ENCODE peak calls at places on chromosome 15, in four cellular contexts. G is foreskin keratinocyte, K is GM23248, M is lower lobe of right lung. F is an unnamed sample.

GRCh38 chr15:89910891-89911626 is 1.7 kb downstream of the ARPIN start:
- DNase-seq in G (no peak), K (no peak), M (no peak), F (no peak)

GRCh38 chr15:81747477-81747876 is 298.3 kb downstream of the MEX3B start:
- DNase-seq in G (no peak), K (no peak), M (no peak), F (no peak)

GRCh38 chr15:77409259-77410156 is 10.4 kb downstream of the PEAK1 start:
- DNase-seq in G (no peak), K (no peak), M (no peak), F (no peak)

GRCh38 chr15:88255496-88256171 is 905 bp downstream of the NTRK3 start:
- DNase-seq in G (peak), K (peak), M (no peak), F (peak)

GRCh38 chr15:40550381-40551037 is 14.3 kb downstream of the CCDC32 start:
- DNase-seq in G (no peak), K (no peak), M (no peak), F (no peak)

GRCh38 chr15:61623746-61624145 is 394.6 kb upstream of the RORA start:
- DNase-seq in G (no peak), K (no peak), M (no peak), F (no peak)

GRCh38 chr15:68578960-68579935 is at the start of gene CORO2B:
- DNase-seq in G (no peak), K (peak), M (no peak), F (no peak)

GRCh38 chr15:63264685-63265302 is 12.6 kb upstream of the APH1B start:
- DNase-seq in G (no peak), K (peak), M (no peak), F (no peak)

GRCh38 chr15:57534279-57534678 is 57.4 kb upstream of the MYZAP start:
- DNase-seq in G (no peak), K (no peak), M (no peak), F (no peak)

GRCh38 chr15:101039461-101039860 is 120.3 kb downstream of the LRRK1 start:
- DNase-seq in G (no peak), K (no peak), M (no peak), F (peak)

GRCh38 chr15:98381446-98381845 is 266.9 kb upstream of the IGF1R start:
- DNase-seq in G (peak), K (no peak), M (no peak), F (no peak)

GRCh38 chr15:56805466-56806146 is 72.3 kb upstream of the ZNF280D start:
- DNase-seq in G (peak), K (peak), M (no peak), F (peak)

GRCh38 chr15:39801641-39802309 is 19.1 kb upstream of the FSIP1 start:
- DNase-seq in G (no peak), K (peak), M (no peak), F (no peak)

GRCh38 chr15:58551084-58551763 is 119.4 kb downstream of the LIPC start:
- DNase-seq in G (no peak), K (no peak), M (no peak), F (no peak)

GRCh38 chr15:55741592-55742497 is 1.1 kb downstream of the PRTG start:
- DNase-seq in G (no peak), K (no peak), M (no peak), F (peak)

GRCh38 chr15:55526559-55527036 is 18.6 kb upstream of the DNAAF4 start:
- DNase-seq in G (peak), K (peak), M (no peak), F (peak)

GRCh38 chr15:23570466-23570865 is 5.0 kb downstream of the MKRN3 start:
- DNase-seq in G (no peak), K (no peak), M (no peak), F (no peak)

GRCh38 chr15:63553388-63553791 is 43.8 kb upstream of the FBXL22 start:
- DNase-seq in G (peak), K (peak), M (no peak), F (peak)

GRCh38 chr15:82393671-82394070 is 35.9 kb upstream of the GOLGA6L9 start:
- DNase-seq in G (no peak), K (peak), M (no peak), F (peak)

GRCh38 chr15:73844356-73844755 is 29.0 kb upstream of the TBC1D21 start:
- DNase-seq in G (no peak), K (peak), M (no peak), F (peak)

GRCh38 chr15:23690450-23690852 is 3.3 kb upstream of the NDN start:
- DNase-seq in G (no peak), K (peak), M (peak), F (no peak)

DNA sequence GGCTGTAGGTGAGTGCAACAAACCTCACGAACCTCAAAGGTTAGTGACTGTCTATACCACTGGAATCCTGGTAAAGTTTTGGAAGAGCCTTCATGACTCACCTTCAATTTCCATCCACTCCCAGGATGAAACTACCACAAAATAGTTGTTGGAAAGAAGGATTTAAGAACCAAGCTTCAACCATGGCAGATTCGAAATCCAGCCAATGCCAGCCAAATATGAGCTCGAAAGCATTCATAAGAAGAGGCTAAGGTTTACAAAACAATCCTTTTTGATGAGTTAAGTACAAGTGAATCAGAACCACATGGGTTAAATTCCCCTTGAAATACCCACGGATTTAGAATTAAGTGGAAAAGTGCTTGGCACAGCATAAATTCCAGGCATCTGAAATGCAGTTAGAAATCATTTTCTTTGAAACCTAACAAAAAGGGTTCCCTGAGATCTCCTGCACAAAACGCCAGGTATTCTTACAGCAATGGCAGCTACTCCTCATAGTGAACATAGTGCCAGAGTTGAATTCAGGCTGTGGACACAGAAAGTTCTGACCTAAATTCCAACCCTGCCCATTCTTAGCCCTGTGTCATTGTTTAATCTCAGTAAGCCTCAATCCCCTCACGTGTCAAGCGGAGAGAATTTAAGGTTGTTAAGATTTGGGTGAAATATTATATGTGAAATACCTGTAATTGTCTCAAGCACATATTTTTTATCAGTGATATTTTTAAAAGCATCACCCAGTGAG is 89.2 kb downstream of the FBN1 start:
- DNase-seq in G (no peak), K (peak), M (no peak), F (no peak)
- H3K27ac ChIP-seq in G (no peak), K (peak), M (no peak), F (peak)

DNA sequence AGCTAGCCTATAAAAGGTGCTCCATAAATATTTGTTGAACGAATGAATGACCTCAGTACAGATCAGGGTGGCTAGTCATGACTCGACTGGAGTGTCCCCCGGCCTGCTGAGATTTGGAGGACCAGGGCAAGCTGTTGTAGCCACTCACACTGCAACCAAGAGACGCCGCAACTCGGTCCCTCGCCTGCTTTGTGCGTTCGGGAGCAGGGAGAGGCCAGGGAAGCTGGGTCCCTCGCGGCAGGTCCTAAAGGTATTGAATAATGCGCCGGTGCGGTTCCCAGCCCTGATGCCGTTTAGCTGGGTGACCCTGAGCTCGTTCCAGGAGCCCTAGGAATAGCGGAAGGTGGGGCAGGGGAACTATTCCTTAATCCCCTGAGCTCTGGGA is 1.8 kb downstream of the IGDCC4 start:
- DNase-seq in G (no peak), K (no peak), M (no peak), F (no peak)
- H3K27ac ChIP-seq in G (no peak), K (no peak), M (no peak), F (no peak)

GRCh38 chr15:26191216-26191615 is 328.1 kb upstream of the ATP10A start:
- DNase-seq in G (no peak), K (no peak), M (no peak), F (no peak)
- H3K27ac ChIP-seq in G (no peak), K (no peak), M (no peak), F (no peak)

DNA sequence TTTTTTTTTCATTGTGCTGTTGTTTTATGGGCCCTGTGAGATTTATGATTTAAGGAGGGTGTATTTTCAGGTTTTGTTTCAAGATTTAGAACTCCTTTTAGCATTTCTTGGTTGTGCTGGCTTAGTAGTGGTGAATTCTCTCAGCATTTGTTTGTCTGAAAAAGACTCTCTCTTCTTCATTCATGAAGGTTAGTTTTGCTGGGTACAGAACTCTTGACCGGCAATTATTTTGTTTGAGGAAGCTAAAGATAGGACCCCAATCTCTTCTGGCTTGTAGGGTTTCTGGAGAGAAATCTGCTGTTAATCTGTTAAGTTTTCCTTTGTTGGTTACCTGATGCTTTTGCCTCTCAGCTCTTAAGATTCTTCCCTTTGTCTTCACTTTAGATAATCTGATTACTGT is 46.9 kb downstream of the LYSMD4 start:
- DNase-seq in G (no peak), K (no peak), M (no peak), F (no peak)
- H3K27ac ChIP-seq in G (no peak), K (no peak), M (no peak), F (no peak)

DNA sequence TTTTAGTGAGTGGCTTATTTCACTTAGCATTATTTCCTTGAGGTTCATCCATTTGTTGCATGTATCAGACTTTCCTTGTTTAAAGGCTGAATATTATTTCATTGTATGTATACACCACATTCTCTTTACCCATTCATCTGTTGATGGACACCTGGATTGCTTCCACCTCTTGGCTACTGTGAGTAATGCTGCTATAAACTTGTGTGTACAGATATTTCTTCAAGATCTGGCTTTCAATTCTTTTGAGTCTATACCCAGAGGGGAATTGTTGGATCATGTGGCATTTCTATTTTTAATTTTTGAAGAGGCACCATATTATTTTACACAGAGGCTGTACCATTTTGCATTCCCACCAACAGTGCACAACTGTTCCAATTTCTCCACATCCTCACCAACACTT is 313.5 kb downstream of the RPLP1 start:
- DNase-seq in G (peak), K (no peak), M (no peak), F (no peak)
- H3K27ac ChIP-seq in G (no peak), K (no peak), M (no peak), F (no peak)

GRCh38 chr15:48806151-48806550 is 4.7 kb downstream of the CEP152 start:
- DNase-seq in G (no peak), K (peak), M (no peak), F (peak)

GRCh38 chr15:48811325-48811938 is 563 bp upstream of the CEP152 start:
- DNase-seq in G (no peak), K (no peak), M (no peak), F (no peak)

DNA sequence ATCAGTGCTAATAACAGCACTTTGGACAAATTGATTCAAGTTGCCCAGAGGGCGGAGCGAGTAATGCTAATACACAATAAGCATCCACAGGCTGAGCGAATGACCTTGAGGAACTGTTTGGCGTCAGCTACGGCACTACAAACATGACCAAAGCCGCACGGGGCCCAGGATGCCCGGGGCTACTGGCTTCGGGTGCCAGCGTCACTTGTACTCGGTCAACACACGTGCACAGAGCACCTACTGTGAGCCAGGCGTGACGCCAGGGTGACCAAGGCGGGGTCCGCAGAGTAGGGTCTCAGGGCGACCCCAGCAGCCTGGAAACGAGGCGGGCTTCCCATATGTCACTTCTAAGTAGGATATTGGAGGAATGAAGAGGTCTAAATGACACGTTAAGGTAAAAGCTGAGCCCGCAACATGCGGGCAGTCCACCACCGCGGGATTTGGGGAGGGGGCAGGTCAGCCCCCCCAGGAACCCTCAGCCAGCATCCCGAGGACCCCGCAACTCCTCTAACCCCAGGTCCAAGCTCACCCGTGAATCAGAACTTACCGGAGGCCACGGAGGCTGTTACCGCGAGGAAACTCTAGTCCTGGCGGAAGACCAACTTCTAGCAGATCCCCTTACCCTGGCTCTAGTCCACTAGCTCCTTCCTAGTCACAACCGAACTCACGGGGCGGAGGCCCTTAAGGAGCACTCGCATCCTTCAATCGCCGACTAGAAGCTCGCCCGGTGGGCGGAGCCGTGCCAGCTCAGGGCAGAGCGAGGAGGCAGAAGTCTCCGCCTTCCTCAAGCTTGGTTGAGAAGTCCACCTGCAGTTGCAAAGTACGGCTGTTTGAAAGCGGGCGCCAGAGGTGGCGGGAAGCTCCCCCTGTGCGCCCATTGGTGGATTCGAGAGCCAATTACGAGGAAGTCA is at the start of gene CEP152:
- DNase-seq in G (peak), K (peak), M (peak), F (peak)
- H3K27ac ChIP-seq in G (peak), K (peak), M (peak), F (peak)